ENCODE peak calls at places on chromosomes 4 and X, in six cellular contexts. C is activated T-helper 1 cell treated with anti-CD3 and anti-CD28 coated beads, Interleukin-2, amount 50 U/mL, for 16 hours; Y is heart right ventricle; P is effector CD4-positive, alpha-beta T cell; K is epithelial cell of esophagus; B is amniotic epithelial cell. L is an unnamed sample.

GRCh38 chr4:6052679-6053078 is 34.4 kb upstream of the C4orf50 start:
- DNase-seq in P (no peak), C (no peak), Y (no peak), K (no peak), B (no peak), L (no peak)

GRCh38 chr4:148054275-148054674 is 322.4 kb downstream of the ARHGAP10 start:
- DNase-seq in C (no peak), Y (no peak), P (no peak), K (peak; percentile 18), B (no peak), L (no peak)

GRCh38 chrX:88416002-88416401 is 331.0 kb upstream of the CPXCR1 start:
- DNase-seq in B (no peak), P (no peak), Y (no peak), C (no peak), K (no peak), L (no peak)

GRCh38 chrX:115333446-115333845 is 43.9 kb downstream of the LUZP4 start:
- DNase-seq in Y (no peak), P (no peak), B (peak; percentile 84), C (no peak), K (no peak), L (peak; percentile 26)

GRCh38 chr4:52144303-52144849 is 93.3 kb downstream of the SPATA18 start:
- DNase-seq in P (no peak), C (no peak), Y (no peak), B (no peak), K (no peak), L (no peak)

GRCh38 chrX:646796-647195 is 16.2 kb downstream of the SHOX start:
- DNase-seq in C (no peak), P (no peak), B (no peak), K (no peak), Y (no peak), L (no peak)

GRCh38 chr4:2172161-2172560 is 69.8 kb downstream of the HAUS3 start:
- DNase-seq in B (no peak), K (no peak), C (no peak), P (no peak), Y (no peak), L (no peak)

GRCh38 chr4:184475096-184475461 is 729 bp upstream of the IRF2 start:
- DNase-seq in B (peak; percentile 37), K (peak; percentile 50), Y (peak; percentile 30), P (peak; percentile 44), C (peak; percentile 7), L (peak; percentile 52)

GRCh38 chr4:112704991-112705845 is 68.3 kb downstream of the LARP7 start:
- DNase-seq in P (no peak), K (peak; percentile 74), B (peak; percentile 71), Y (peak; percentile 46), C (no peak), L (peak; percentile 50)

GRCh38 chr4:109973529-109973905 is 60.8 kb downstream of the EGF start:
- DNase-seq in P (no peak), K (no peak), B (no peak), C (no peak), Y (no peak), L (no peak)

GRCh38 chr4:173360587-173361221 is 10.1 kb upstream of the SAP30 start:
- DNase-seq in Y (no peak), C (no peak), K (peak; percentile 7), B (peak; percentile 7), P (no peak), L (no peak)

GRCh38 chr4:164485169-164485568 is 268.8 kb upstream of the SMIM31 start:
- DNase-seq in Y (no peak), K (no peak), P (no peak), C (no peak), B (no peak), L (no peak)

GRCh38 chr4:31803511-31804195 is 1083.5 kb downstream of the PCDH7 start:
- DNase-seq in P (no peak), K (no peak), Y (no peak), B (peak; percentile 88), C (no peak), L (no peak)

GRCh38 chrX:129823115-129823514 is 20.6 kb downstream of the ZDHHC9 start:
- DNase-seq in P (peak; percentile 57), K (peak; percentile 28), B (peak; percentile 38), Y (no peak), C (no peak), L (peak; percentile 4)

GRCh38 chrX:71998836-71999509 is 88.3 kb downstream of the NHSL2 start:
- DNase-seq in B (no peak), K (no peak), P (peak; percentile 35), Y (no peak), C (no peak), L (no peak)

GRCh38 chrX:143873343-143873742 is 10.5 kb upstream of the UBE2NL start:
- DNase-seq in P (no peak), Y (no peak), B (peak; percentile 1), K (peak; percentile 60), C (no peak), L (peak; percentile 6)

GRCh38 chr4:56733352-56733751 is 52.3 kb upstream of the HOPX start:
- DNase-seq in P (no peak), Y (no peak), K (peak; percentile 63), C (no peak), B (no peak), L (no peak)

GRCh38 chrX:78168065-78168464 is 28.6 kb upstream of the TAF9B start:
- DNase-seq in P (no peak), B (no peak), K (peak; percentile 35), Y (no peak), C (no peak), L (no peak)

GRCh38 chr4:169225058-169225751 is 45.6 kb downstream of the SH3RF1 start:
- DNase-seq in P (no peak), Y (no peak), K (peak; percentile 95), C (no peak), B (peak; percentile 99), L (peak; percentile 87)

GRCh38 chr4:122309988-122310626 is 68.7 kb upstream of the ADAD1 start:
- DNase-seq in C (no peak), K (peak; percentile 2), P (no peak), B (peak; percentile 24), Y (no peak), L (peak; percentile 9)

GRCh38 chr4:12846368-12846767 is 637.8 kb downstream of the RAB28 start:
- DNase-seq in K (no peak), P (no peak), C (no peak), B (no peak), Y (no peak), L (no peak)

GRCh38 chrX:108412783-108413182 is 25.4 kb downstream of the COL4A6 start:
- DNase-seq in B (no peak), C (no peak), Y (no peak), P (no peak), K (peak; percentile 33), L (no peak)

GRCh38 chr4:52957791-52958190 is 95.7 kb downstream of the RASL11B start:
- DNase-seq in Y (no peak), C (no peak), K (no peak), P (no peak), B (no peak), L (no peak)

GRCh38 chrX:136030357-136031225 is 45.4 kb downstream of the SLC9A6 start:
- DNase-seq in P (no peak), B (peak; percentile 70), Y (peak; percentile 41), C (no peak), K (no peak), L (peak; percentile 80)

GRCh38 chr4:81030617-81031388 is at the start of gene BMP3:
- DNase-seq in K (peak; percentile 8), B (peak; percentile 6), P (no peak), Y (no peak), C (no peak), L (peak; percentile 33)

GRCh38 chr4:137968956-137969709 is 273.0 kb downstream of the SLC7A11 start:
- DNase-seq in P (no peak), Y (no peak), B (peak; percentile 87), C (no peak), K (no peak), L (peak; percentile 45)

GRCh38 chr4:48462363-48462762 is 20.8 kb upstream of the SLC10A4 start:
- DNase-seq in Y (no peak), K (no peak), P (no peak), C (no peak), B (no peak), L (peak; percentile 8)

GRCh38 chrX:109818921-109819320 is 85.9 kb upstream of the ACSL4 start:
- DNase-seq in K (no peak), Y (no peak), P (no peak), B (no peak), C (no peak), L (no peak)

GRCh38 chr4:21769404-21770147 is 179.0 kb downstream of the KCNIP4 start:
- DNase-seq in P (no peak), Y (no peak), B (peak; percentile 73), C (no peak), K (peak; percentile 59), L (peak; percentile 19)

GRCh38 chr4:128061566-128062536 is 739 bp downstream of the LARP1B start:
- DNase-seq in P (peak; percentile 47), K (peak; percentile 79), Y (peak; percentile 56), C (peak; percentile 34), B (peak; percentile 26), L (peak; percentile 21)

GRCh38 chrX:124433186-124433585 is 86.8 kb downstream of the SH2D1A start:
- DNase-seq in Y (no peak), P (no peak), C (no peak), B (no peak), K (peak; percentile 0), L (no peak)

GRCh38 chr4:130530505-130530904 is 1434.6 kb downstream of the C4orf33 start:
- DNase-seq in K (no peak), Y (no peak), C (no peak), B (no peak), P (no peak), L (no peak)

GRCh38 chrX:31435592-31435991 is 363.8 kb upstream of the FTHL17 start:
- DNase-seq in B (peak; percentile 71), C (no peak), K (no peak), P (no peak), Y (peak; percentile 10), L (peak; percentile 0)

GRCh38 chrX:120457766-120458180 is 11.3 kb downstream of the LAMP2 start:
- DNase-seq in B (peak; percentile 83), P (no peak), Y (no peak), K (peak; percentile 91), C (no peak), L (peak; percentile 69)

GRCh38 chrX:1629244-1629643 is 14.4 kb downstream of the ASMT start:
- DNase-seq in P (no peak), B (no peak), C (no peak), Y (no peak), K (no peak), L (no peak)

GRCh38 chr4:185950891-185951290 is 118.1 kb upstream of the TLR3 start:
- DNase-seq in P (no peak), Y (no peak), C (no peak), K (peak; percentile 35), B (peak; percentile 40), L (no peak)

GRCh38 chr4:112910109-112910736 is 139.2 kb upstream of the ANK2 start:
- DNase-seq in P (no peak), B (peak; percentile 62), Y (no peak), K (no peak), C (no peak), L (peak; percentile 81)